ENCODE peak calls at places on chromosomes 5 and 9, in eight cellular contexts. C is endothelial cell of umbilical vein, Y is ovary, I is breast epithelium, X is HCT116, W is vagina, N is Peyer's patch, P is stomach. U is an unnamed sample.

GRCh38 chr9:110337727-110338522 is at the start of gene TXNDC8:
- DNase-seq in I (no peak), N (no peak), Y (no peak), X (no peak), W (no peak), P (no peak), C (peak), U (no peak)

GRCh38 chr5:133292300-133292699 is 240.5 kb downstream of the HSPA4 start:
- DNase-seq in N (no peak), C (no peak), P (no peak), W (no peak), X (peak), Y (no peak), I (no peak), U (peak)

GRCh38 chr5:55850839-55851674 is at the start of gene IL31RA:
- DNase-seq in W (no peak), Y (no peak), I (no peak), N (no peak), X (peak), P (no peak), C (peak), U (peak)

GRCh38 chr5:30802961-30803705 is 390.4 kb upstream of the CDH6 start:
- DNase-seq in X (no peak), W (no peak), N (no peak), Y (no peak), I (no peak), C (no peak), P (no peak), U (no peak)

GRCh38 chr5:13524931-13525330 is 419.6 kb downstream of the DNAH5 start:
- DNase-seq in C (no peak), W (no peak), X (no peak), I (no peak), P (no peak), Y (no peak), N (no peak), U (no peak)

GRCh38 chr5:82354543-82354942 is 76.4 kb upstream of the RPS23 start:
- DNase-seq in C (no peak), I (no peak), N (no peak), X (no peak), P (no peak), Y (no peak), W (no peak), U (no peak)

GRCh38 chr9:115590016-115590415 is 472.1 kb upstream of the TNC start:
- DNase-seq in C (peak), P (no peak), W (no peak), N (no peak), I (no peak), Y (no peak), X (no peak), U (peak)

GRCh38 chr5:142597546-142598337 is 88.1 kb downstream of the FGF1 start:
- DNase-seq in P (peak), W (no peak), I (no peak), X (peak), N (no peak), C (peak), Y (no peak), U (peak)

GRCh38 chr9:73079326-73079725 is 72.3 kb upstream of the ANXA1 start:
- DNase-seq in P (no peak), X (peak), Y (no peak), C (no peak), N (no peak), W (no peak), I (no peak), U (no peak)

GRCh38 chr5:9781882-9782281 is 151.7 kb upstream of the TAS2R1 start:
- DNase-seq in N (no peak), W (no peak), C (no peak), X (no peak), I (no peak), Y (no peak), P (no peak), U (no peak)

GRCh38 chr9:6584881-6585597 is 60.5 kb downstream of the GLDC start:
- DNase-seq in C (peak), N (no peak), Y (no peak), P (no peak), X (peak), I (no peak), W (no peak), U (no peak)

GRCh38 chr5:119478781-119479180 is 26.5 kb downstream of the HSD17B4 start:
- DNase-seq in N (no peak), I (no peak), X (no peak), Y (no peak), W (no peak), P (no peak), C (no peak), U (no peak)

GRCh38 chr9:137436761-137437600 is 4.2 kb downstream of the ENTPD8 start:
- DNase-seq in W (no peak), C (no peak), Y (no peak), X (no peak), N (no peak), P (peak), I (no peak), U (no peak)

GRCh38 chr9:8486095-8486494 is 686.5 kb upstream of the DMAC1 start:
- DNase-seq in C (peak), I (no peak), Y (peak), N (no peak), W (no peak), P (peak), X (no peak), U (peak)

GRCh38 chr9:132849168-132849831 is 28.8 kb downstream of the AK8 start:
- DNase-seq in P (peak), I (no peak), N (no peak), X (no peak), Y (no peak), C (no peak), W (no peak), U (no peak)

GRCh38 chr5:173315495-173316352 is 12.5 kb downstream of the STC2 start:
- DNase-seq in I (peak), Y (peak), C (no peak), X (no peak), P (no peak), W (no peak), N (no peak), U (no peak)

GRCh38 chr5:891117-891836 is 1.3 kb downstream of the BRD9 start:
- DNase-seq in P (no peak), C (no peak), I (no peak), W (no peak), N (peak), X (peak), Y (no peak), U (no peak)

DNA sequence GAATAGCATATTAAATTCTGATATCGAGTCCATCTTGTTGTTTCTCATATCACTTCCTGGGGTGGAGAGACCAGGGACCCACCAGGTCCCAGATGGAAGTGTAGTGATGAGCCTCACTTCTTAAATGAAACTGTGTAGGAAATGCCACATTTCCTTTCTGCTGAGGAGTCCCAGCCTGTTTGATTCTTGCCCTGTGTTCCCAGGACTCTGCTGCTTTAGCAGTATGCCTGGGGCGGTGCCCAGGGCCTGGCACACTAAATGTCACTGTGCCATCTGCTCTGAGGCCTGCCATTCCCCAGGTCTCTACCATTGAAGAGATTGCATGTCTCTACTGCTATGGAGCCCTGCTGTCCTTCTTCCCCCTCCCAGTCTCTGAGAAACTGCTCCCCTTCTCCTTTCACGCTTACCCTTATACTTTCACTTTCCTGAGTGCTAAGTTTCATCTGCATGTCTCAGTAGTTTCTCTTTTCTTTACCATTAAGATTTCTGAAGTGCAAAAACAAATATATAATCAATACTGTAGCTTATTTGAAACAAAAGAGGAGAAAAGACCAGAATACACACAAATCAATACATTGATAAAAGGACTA is 260.4 kb downstream of the GABRB2 start:
- DNase-seq in X (no peak), N (no peak), P (no peak), C (no peak), Y (no peak), W (no peak), I (no peak), U (no peak)
- TF ChIP-seq POLR2A in X (no peak), N (no peak), P (no peak), C (no peak), Y (no peak), W (no peak), I (no peak), U (no peak)

DNA sequence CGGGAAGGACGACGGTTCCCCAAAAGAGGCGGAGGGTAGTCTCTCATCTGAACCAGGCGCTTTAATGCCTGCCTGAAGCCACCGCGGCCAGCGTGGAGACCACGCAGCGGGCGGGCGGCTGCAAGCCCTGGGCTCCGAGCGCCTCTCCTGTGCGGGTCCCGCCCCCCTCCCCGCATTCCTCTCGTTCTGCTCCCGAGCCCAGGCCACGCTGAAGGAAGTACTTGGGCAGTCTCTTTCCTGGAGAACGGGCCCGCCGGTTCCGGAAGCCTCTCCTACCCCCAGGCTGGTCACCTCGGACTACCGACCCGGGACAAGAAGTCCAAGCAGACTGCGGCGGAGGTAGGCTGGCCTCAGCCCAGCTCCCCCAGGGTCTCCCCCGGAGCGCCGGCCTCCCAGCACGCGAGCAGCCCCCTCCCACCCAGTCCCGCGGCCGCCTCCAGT is 555 bp downstream of the PPIC start:
- DNase-seq in I (peak), P (peak), X (peak), W (no peak), Y (peak), N (peak), C (peak), U (peak)
- TF ChIP-seq POLR2A in I (no peak), P (no peak), X (no peak), W (no peak), Y (no peak), N (no peak), C (no peak), U (no peak)

DNA sequence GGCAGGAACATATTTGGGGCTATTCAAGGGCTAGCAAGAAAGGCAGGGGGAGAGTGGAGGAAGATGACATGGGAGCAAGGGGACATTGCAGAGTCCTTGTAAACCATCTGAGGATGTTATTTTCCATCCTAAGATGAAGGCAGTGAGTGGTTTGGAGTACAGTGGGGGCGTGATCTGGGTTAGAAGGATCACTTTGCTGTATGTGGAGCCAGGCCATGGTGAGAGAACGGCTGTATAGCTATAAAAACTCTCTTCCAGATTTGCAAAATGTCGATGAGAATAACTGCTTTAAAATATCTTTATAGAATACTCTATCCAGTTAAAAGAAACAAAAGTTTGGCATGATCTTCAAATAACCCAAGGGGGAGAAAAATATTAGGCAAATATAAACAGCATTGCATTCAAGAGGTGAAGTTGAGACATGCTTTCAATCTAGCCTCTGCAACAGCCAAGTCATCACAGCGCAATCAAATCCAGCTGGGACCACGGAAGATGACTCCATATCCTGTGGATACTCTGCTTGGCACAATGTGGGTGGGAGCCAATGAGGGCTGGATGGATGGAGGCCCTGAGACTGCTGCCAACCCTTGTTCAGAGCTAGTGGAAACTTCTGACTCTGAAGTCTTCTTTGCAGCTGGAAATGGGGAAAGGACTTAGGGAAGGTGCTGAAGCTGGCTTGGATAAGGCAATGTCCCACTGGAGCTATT is 111.5 kb upstream of the BASP1 start:
- DNase-seq in N (no peak), C (peak), X (no peak), W (no peak), I (no peak), P (no peak), Y (no peak), U (no peak)
- TF ChIP-seq POLR2A in N (no peak), C (no peak), X (no peak), W (no peak), I (no peak), P (no peak), Y (no peak), U (no peak)

GRCh38 chr5:140639093-140639821 is at the start of gene TMCO6:
- DNase-seq in P (peak), X (peak), N (peak), I (peak), C (peak), Y (peak), W (no peak), U (peak)
- TF ChIP-seq POLR2A in P (no peak), X (peak), N (peak), I (peak), C (peak), Y (peak), W (peak), U (peak)

DNA sequence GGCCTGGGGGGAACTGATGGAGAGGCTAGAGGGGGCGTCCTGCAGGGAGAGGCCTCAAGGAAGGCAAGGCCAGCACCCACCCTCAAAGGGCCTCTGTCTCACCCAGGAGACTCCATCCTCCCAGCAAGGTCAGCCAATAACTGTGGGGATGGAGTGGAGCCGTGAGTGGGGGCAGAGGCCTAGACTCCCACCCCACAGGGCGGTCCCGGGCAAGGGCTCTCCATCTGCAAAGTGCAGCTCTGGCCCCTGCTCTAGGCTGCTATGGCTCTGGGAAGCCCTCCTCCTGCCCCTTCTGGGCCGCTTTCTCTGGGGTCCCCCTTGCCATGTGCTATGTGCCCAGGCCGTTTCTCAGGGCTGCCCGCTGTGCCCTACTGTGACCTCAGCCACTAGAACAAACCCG is 14.0 kb downstream of the FPGS start:
- DNase-seq in Y (no peak), N (no peak), C (no peak), I (no peak), X (no peak), P (no peak), W (no peak), U (no peak)
- TF ChIP-seq POLR2A in Y (no peak), N (no peak), C (no peak), I (no peak), X (no peak), P (no peak), W (no peak), U (no peak)

GRCh38 chr5:129122560-129122959 is 28.0 kb downstream of the ISOC1 start:
- DNase-seq in W (no peak), Y (no peak), N (no peak), C (no peak), X (no peak), P (no peak), I (no peak), U (no peak)
- TF ChIP-seq POLR2A in W (no peak), Y (no peak), N (no peak), C (no peak), X (no peak), P (no peak), I (no peak), U (no peak)

GRCh38 chr5:116479776-116480675 is 94.6 kb downstream of the SEMA6A start:
- DNase-seq in X (no peak), C (peak), N (no peak), W (no peak), Y (no peak), I (no peak), P (no peak), U (no peak)

GRCh38 chr5:116480894-116481510 is 93.6 kb downstream of the SEMA6A start:
- DNase-seq in C (no peak), I (no peak), X (no peak), W (no peak), N (no peak), Y (no peak), P (no peak), U (no peak)

GRCh38 chr5:116476903-116477537 is 97.6 kb downstream of the SEMA6A start:
- DNase-seq in N (no peak), I (no peak), Y (no peak), X (no peak), P (no peak), C (no peak), W (no peak), U (no peak)

GRCh38 chr5:116475232-116475828 is 99.3 kb downstream of the SEMA6A start:
- DNase-seq in P (no peak), I (no peak), C (no peak), W (no peak), N (no peak), X (no peak), Y (no peak), U (no peak)

DNA sequence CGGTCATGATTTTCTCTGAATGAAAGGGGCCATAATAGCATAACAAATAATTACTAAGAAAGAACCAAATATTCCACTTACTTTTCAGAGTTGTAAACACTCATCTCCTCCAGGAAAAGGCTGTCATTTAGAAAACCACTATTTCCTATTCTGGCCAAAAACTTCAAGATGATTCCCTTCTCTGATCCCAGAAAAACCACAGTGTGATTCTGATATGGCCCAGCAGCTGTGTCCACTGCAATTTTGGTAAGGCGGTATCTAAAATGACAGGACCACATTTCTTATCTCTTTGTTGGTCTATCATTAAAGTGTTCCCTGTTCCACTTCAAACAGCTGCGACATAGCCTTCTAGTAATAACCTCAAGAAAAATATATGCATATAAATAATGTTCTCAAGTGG is 96.2 kb downstream of the SEMA6A start:
- DNase-seq in X (no peak), I (no peak), Y (no peak), N (no peak), C (no peak), P (no peak), W (no peak), U (no peak)
- TF ChIP-seq POLR2A in X (no peak), I (no peak), Y (no peak), N (no peak), C (no peak), P (no peak), W (no peak), U (no peak)

DNA sequence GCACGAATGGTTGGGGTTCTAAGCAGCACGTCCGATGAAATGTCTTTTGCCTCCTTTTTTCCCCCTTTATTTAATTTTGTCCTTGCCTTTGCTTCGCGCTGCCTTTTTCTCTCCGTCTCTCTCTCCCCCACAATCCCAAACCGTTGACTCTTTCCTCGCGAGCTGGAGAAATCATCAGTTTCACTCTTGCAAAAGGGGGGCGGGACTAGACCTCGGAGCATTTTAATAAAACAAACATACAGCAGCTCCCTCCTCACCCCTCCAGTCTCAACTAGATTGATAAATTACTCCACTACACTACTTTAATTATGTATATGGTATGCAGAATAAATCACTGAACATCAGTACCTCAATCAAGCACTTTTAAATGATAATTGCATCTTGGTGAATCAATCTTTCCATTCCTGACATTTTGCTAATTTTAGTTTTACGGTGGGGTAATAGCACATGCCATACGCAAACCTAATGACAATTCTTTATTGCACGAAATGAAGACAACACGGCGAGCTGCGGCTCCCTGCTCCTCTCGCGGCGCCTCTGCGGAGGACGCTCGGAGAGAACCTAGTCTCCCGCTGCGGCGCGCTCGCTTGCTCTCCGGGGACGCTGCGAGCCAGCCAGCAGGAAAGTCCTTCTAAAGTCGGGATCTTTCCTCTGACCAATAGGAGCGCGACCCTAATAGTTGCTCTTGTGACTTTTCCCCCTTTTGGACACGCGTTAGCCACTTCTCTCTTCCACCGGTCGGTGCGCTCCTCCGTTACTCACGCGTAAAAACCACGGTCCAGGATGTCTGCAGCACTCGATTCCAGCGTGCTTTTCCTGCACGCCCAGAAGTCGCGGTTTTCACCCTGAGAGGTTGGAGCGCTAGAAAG is 816 bp upstream of the MEF2C start:
- DNase-seq in Y (peak), C (peak), W (no peak), I (no peak), P (peak), N (peak), X (peak), U (peak)
- TF ChIP-seq POLR2A in Y (peak), C (no peak), W (no peak), I (no peak), P (no peak), N (peak), X (no peak), U (no peak)